ENCODE peak calls at places on chromosome 22, in nine cellular contexts. V, T, Z, I, E, D, U, O and B are unnamed samples.

GRCh38 chr22:45096256-45096907 is 67.3 kb upstream of the NUP50 start:
- DNase-seq in V (peak), T (no peak), Z (peak), I (peak), E (no peak), D (no peak), U (no peak), O (no peak), B (peak)

GRCh38 chr22:49699476-49699875 is 128.2 kb downstream of the BRD1 start:
- DNase-seq in V (no peak), T (no peak), Z (no peak), I (no peak), E (no peak), D (no peak), U (no peak), O (no peak), B (peak)

GRCh38 chr22:29617922-29618629 is 14.6 kb downstream of the NF2 start:
- DNase-seq in V (peak), T (no peak), Z (peak), I (no peak), E (no peak), D (no peak), U (no peak), O (no peak), B (no peak)

GRCh38 chr22:33034753-33035152 is 23.4 kb downstream of the SYN3 start:
- DNase-seq in V (no peak), T (no peak), Z (peak), I (no peak), E (no peak), D (no peak), U (no peak), O (no peak), B (no peak)

GRCh38 chr22:43381693-43382092 is 30.1 kb upstream of the MPPED1 start:
- DNase-seq in V (no peak), T (no peak), Z (no peak), I (no peak), E (no peak), D (no peak), U (no peak), O (no peak), B (no peak)

GRCh38 chr22:23036684-23037428 is 33.5 kb upstream of the GNAZ start:
- DNase-seq in V (peak), T (no peak), Z (peak), I (no peak), E (no peak), D (no peak), U (peak), O (peak), B (no peak)

GRCh38 chr22:37906364-37907008 is 389 bp downstream of the MICALL1 start:
- DNase-seq in V (no peak), T (no peak), Z (no peak), I (no peak), E (peak), D (no peak), U (no peak), O (no peak), B (peak)

GRCh38 chr22:24521791-24522245 is 26.7 kb downstream of the UPB1 start:
- DNase-seq in V (peak), T (no peak), Z (peak), I (no peak), E (no peak), D (no peak), U (no peak), O (no peak), B (peak)

GRCh38 chr22:44775862-44776261 is 23.5 kb downstream of the ARHGAP8 start:
- DNase-seq in V (peak), T (no peak), Z (no peak), I (no peak), E (no peak), D (no peak), U (no peak), O (no peak), B (no peak)

GRCh38 chr22:30875481-30876215 is 92.9 kb downstream of the MORC2 start:
- DNase-seq in V (no peak), T (no peak), Z (no peak), I (peak), E (peak), D (no peak), U (no peak), O (no peak), B (peak)

GRCh38 chr22:33919591-33920501 is at the start of gene LARGE1:
- DNase-seq in V (peak), T (no peak), Z (peak), I (peak), E (peak), D (no peak), U (no peak), O (no peak), B (peak)

GRCh38 chr22:36457688-36458450 is 23.6 kb downstream of the TXN2 start:
- DNase-seq in V (no peak), T (no peak), Z (peak), I (no peak), E (peak), D (no peak), U (no peak), O (no peak), B (peak)

GRCh38 chr22:38927033-38927789 is 30.2 kb upstream of the APOBEC3A start:
- DNase-seq in V (peak), T (peak), Z (peak), I (peak), E (peak), D (no peak), U (no peak), O (no peak), B (no peak)

GRCh38 chr22:42074153-42074750 is at the start of gene PHETA2:
- DNase-seq in V (peak), T (no peak), Z (peak), I (no peak), E (peak), D (no peak), U (no peak), O (no peak), B (peak)

GRCh38 chr22:36546092-36546804 is 17.3 kb upstream of the EIF3D start:
- DNase-seq in V (peak), T (no peak), Z (peak), I (peak), E (peak), D (no peak), U (no peak), O (no peak), B (peak)

GRCh38 chr22:38126928-38127668 is 16.6 kb upstream of the BAIAP2L2 start:
- DNase-seq in V (no peak), T (no peak), Z (no peak), I (no peak), E (no peak), D (no peak), U (no peak), O (no peak), B (peak)

GRCh38 chr22:48511781-48512327 is 1315.8 kb downstream of the BRD1 start:
- DNase-seq in V (no peak), T (no peak), Z (no peak), I (no peak), E (no peak), D (no peak), U (no peak), O (no peak), B (no peak)

GRCh38 chr22:48895831-48896765 is 931.6 kb downstream of the BRD1 start:
- DNase-seq in V (no peak), T (no peak), Z (no peak), I (no peak), E (no peak), D (no peak), U (no peak), O (no peak), B (peak)

GRCh38 chr22:42287174-42287890 is 16.9 kb upstream of the TCF20 start:
- DNase-seq in V (no peak), T (no peak), Z (no peak), I (no peak), E (no peak), D (no peak), U (no peak), O (no peak), B (no peak)

GRCh38 chr22:37501610-37502341 is 15.6 kb upstream of the MFNG start:
- DNase-seq in V (peak), T (peak), Z (peak), I (no peak), E (peak), D (no peak), U (peak), O (peak), B (peak)

GRCh38 chr22:28949788-28950187 is 66.4 kb downstream of the ZNRF3 start:
- DNase-seq in V (no peak), T (no peak), Z (no peak), I (no peak), E (no peak), D (no peak), U (peak), O (peak), B (no peak)

GRCh38 chr22:41288245-41288946 is 2.4 kb upstream of the RANGAP1 start:
- DNase-seq in V (peak), T (no peak), Z (peak), I (no peak), E (no peak), D (no peak), U (no peak), O (no peak), B (peak)

GRCh38 chr22:38845368-38845740 is 1.5 kb upstream of the NPTXR start:
- DNase-seq in V (no peak), T (no peak), Z (no peak), I (no peak), E (no peak), D (no peak), U (no peak), O (no peak), B (no peak)

GRCh38 chr22:17100621-17101020 is 15.8 kb downstream of the IL17RA start:
- DNase-seq in V (no peak), T (no peak), Z (no peak), I (no peak), E (no peak), D (no peak), U (no peak), O (no peak), B (no peak)

GRCh38 chr22:37674951-37675929 is at the start of gene LGALS1:
- DNase-seq in V (peak), T (peak), Z (peak), I (peak), E (peak), D (no peak), U (peak), O (peak), B (peak)

GRCh38 chr22:44990810-44991209 is 19.0 kb downstream of the PHF21B start:
- DNase-seq in V (no peak), T (no peak), Z (no peak), I (no peak), E (no peak), D (no peak), U (no peak), O (no peak), B (no peak)

GRCh38 chr22:27715078-27715477 is 86.5 kb downstream of the MN1 start:
- DNase-seq in V (no peak), T (no peak), Z (no peak), I (peak), E (no peak), D (no peak), U (no peak), O (no peak), B (peak)

GRCh38 chr22:49827307-49827852 is 293 bp downstream of the BRD1 start:
- DNase-seq in V (peak), T (no peak), Z (no peak), I (no peak), E (no peak), D (no peak), U (no peak), O (no peak), B (peak)

GRCh38 chr22:44802071-44802700 is 49.8 kb downstream of the ARHGAP8 start:
- DNase-seq in V (no peak), T (no peak), Z (no peak), I (no peak), E (no peak), D (no peak), U (no peak), O (no peak), B (peak)

GRCh38 chr22:44391481-44392445 is 79.0 kb upstream of the SHISAL1 start:
- DNase-seq in V (peak), T (no peak), Z (no peak), I (peak), E (peak), D (no peak), U (no peak), O (no peak), B (peak)

GRCh38 chr22:49257551-49257951 is 570.1 kb downstream of the BRD1 start:
- DNase-seq in V (no peak), T (no peak), Z (no peak), I (peak), E (no peak), D (no peak), U (no peak), O (no peak), B (peak)

GRCh38 chr22:49564666-49565515 is 262.8 kb downstream of the BRD1 start:
- DNase-seq in V (no peak), T (no peak), Z (no peak), I (no peak), E (no peak), D (no peak), U (no peak), O (no peak), B (peak)

GRCh38 chr22:24016156-24016555 is 5.1 kb downstream of the CABIN1 start:
- DNase-seq in V (no peak), T (no peak), Z (no peak), I (no peak), E (no peak), D (no peak), U (no peak), O (no peak), B (no peak)

GRCh38 chr22:46636221-46637002 is 16.2 kb downstream of the GRAMD4 start:
- DNase-seq in V (no peak), T (no peak), Z (no peak), I (no peak), E (no peak), D (no peak), U (no peak), O (no peak), B (no peak)

GRCh38 chr22:46633334-46633890 is 13.2 kb downstream of the GRAMD4 start:
- DNase-seq in V (no peak), T (no peak), Z (no peak), I (no peak), E (no peak), D (no peak), U (no peak), O (no peak), B (no peak)

GRCh38 chr22:46634011-46634699 is 14.0 kb downstream of the GRAMD4 start:
- DNase-seq in V (peak), T (no peak), Z (no peak), I (no peak), E (no peak), D (no peak), U (no peak), O (no peak), B (no peak)

GRCh38 chr22:46637711-46638600 is 17.8 kb downstream of the GRAMD4 start:
- DNase-seq in V (no peak), T (no peak), Z (no peak), I (no peak), E (no peak), D (no peak), U (no peak), O (no peak), B (no peak)

GRCh38 chr22:46635756-46636155 is 15.6 kb downstream of the GRAMD4 start:
- DNase-seq in V (no peak), T (no peak), Z (no peak), I (no peak), E (no peak), D (no peak), U (no peak), O (no peak), B (no peak)
- TF ChIP-seq CTCF in V (no peak), T (no peak), Z (no peak), I (no peak), E (peak), D (no peak), U (no peak), O (no peak), B (no peak)

GRCh38 chr22:21013742-21014201 is 1.2 kb upstream of the P2RX6 start:
- DNase-seq in V (no peak), T (no peak), Z (no peak), I (no peak), E (no peak), D (no peak), U (no peak), O (no peak), B (peak)
- H3K4me3 ChIP-seq in V (peak), T (peak), Z (no peak), I (peak), E (peak), D (peak), U (peak), O (peak), B (peak)

GRCh38 chr22:35114296-35114980 is 48.5 kb downstream of the ISX start:
- DNase-seq in V (no peak), T (no peak), Z (no peak), I (no peak), E (no peak), D (no peak), U (no peak), O (no peak), B (no peak)

GRCh38 chr22:35116269-35116668 is 50.3 kb downstream of the ISX start:
- DNase-seq in V (no peak), T (no peak), Z (no peak), I (no peak), E (no peak), D (no peak), U (no peak), O (no peak), B (no peak)

GRCh38 chr22:35119494-35119893 is 53.5 kb downstream of the ISX start:
- DNase-seq in V (no peak), T (no peak), Z (no peak), I (no peak), E (no peak), D (no peak), U (no peak), O (no peak), B (no peak)

GRCh38 chr22:35115515-35115914 is 49.6 kb downstream of the ISX start:
- DNase-seq in V (no peak), T (no peak), Z (no peak), I (no peak), E (no peak), D (no peak), U (no peak), O (no peak), B (no peak)

GRCh38 chr22:35116817-35117216 is 50.9 kb downstream of the ISX start:
- DNase-seq in V (no peak), T (no peak), Z (no peak), I (no peak), E (no peak), D (no peak), U (no peak), O (no peak), B (no peak)
- TF ChIP-seq CTCF in V (no peak), T (no peak), Z (no peak), I (no peak), E (no peak), D (no peak), U (no peak), O (no peak), B (no peak)

GRCh38 chr22:25567305-25567704 is 2.8 kb downstream of the GRK3 start:
- DNase-seq in V (peak), T (no peak), Z (no peak), I (no peak), E (no peak), D (no peak), U (no peak), O (no peak), B (no peak)
- H3K4me3 ChIP-seq in V (no peak), T (no peak), Z (no peak), I (peak), E (no peak), D (no peak), U (no peak), O (no peak), B (no peak)

GRCh38 chr22:20086763-20087162 is 6.7 kb downstream of the DGCR8 start:
- DNase-seq in V (no peak), T (no peak), Z (no peak), I (peak), E (no peak), D (no peak), U (no peak), O (no peak), B (peak)
- TF ChIP-seq CTCF in V (no peak), T (no peak), Z (no peak), I (no peak), E (no peak), D (no peak), U (no peak), O (no peak), B (no peak)